ENCODE peak calls at places on chromosomes 2 and 18, in seven cellular contexts. O is uterus, C is fibroblast of pulmonary artery, Y is transverse colon, T is A549, N is astrocyte of the spinal cord, M is prostate gland. J is an unnamed sample.

GRCh38 chr2:99809259-99809900 is 319.6 kb upstream of the REV1 start:
- DNase-seq in T (no peak), O (no peak), C (no peak), Y (no peak), M (no peak), N (no peak), J (no peak)

GRCh38 chr18:31050635-31051034 is 8.1 kb upstream of the DSC3 start:
- DNase-seq in C (no peak), T (no peak), M (no peak), O (no peak), N (no peak), Y (no peak), J (no peak)

GRCh38 chr18:79588131-79588635 is 91.4 kb upstream of the CTDP1 start:
- DNase-seq in O (peak), Y (peak), T (no peak), M (no peak), C (no peak), N (no peak), J (no peak)

GRCh38 chr2:64992990-64993389 is 3.8 kb downstream of the SLC1A4 start:
- DNase-seq in T (no peak), O (no peak), M (no peak), C (no peak), Y (no peak), N (no peak), J (no peak)

GRCh38 chr2:69755862-69756467 is 14.0 kb downstream of the ANXA4 start:
- DNase-seq in N (peak), Y (peak), C (peak), M (peak), T (peak), O (no peak), J (no peak)

GRCh38 chr2:79219383-79219988 is 59.9 kb upstream of the REG3A start:
- DNase-seq in M (peak), C (peak), N (peak), T (peak), Y (peak), O (no peak), J (no peak)

GRCh38 chr2:54560146-54560881 is 104.2 kb downstream of the SPTBN1 start:
- DNase-seq in O (peak), N (peak), M (peak), T (peak), Y (peak), C (peak), J (peak)

GRCh38 chr18:48749768-48750167 is 201.0 kb downstream of the SMAD7 start:
- DNase-seq in T (no peak), O (peak), C (peak), M (no peak), N (peak), Y (no peak), J (no peak)

GRCh38 chr2:30254692-30255015 is 23.3 kb downstream of the LBH start:
- DNase-seq in M (no peak), O (no peak), N (no peak), T (no peak), C (no peak), Y (no peak), J (no peak)

GRCh38 chr2:70964596-70965386 is 13.6 kb upstream of the ANKRD53 start:
- DNase-seq in M (peak), O (peak), T (peak), N (peak), C (peak), Y (peak), J (peak)

DNA sequence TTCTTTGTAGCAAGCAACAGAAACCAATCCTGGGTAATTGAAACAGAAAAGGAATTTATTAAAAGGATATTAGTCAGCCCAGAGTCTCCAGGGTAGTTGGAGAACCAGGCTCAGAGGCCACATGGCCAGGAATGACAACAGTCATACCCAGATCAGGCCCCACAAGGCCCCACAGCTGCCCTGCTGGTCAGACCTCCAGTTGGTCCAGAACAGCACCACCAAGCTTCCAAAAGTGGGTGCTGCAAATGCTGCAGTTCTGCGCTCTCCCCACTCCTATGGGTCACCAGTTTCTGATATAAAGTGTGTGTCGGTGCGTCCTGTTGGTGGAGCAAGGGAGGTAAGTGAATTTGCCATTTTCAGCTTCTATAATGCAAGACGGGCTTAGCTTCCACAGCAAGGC is 29.9 kb downstream of the KLHL29 start:
- DNase-seq in C (no peak), Y (no peak), T (no peak), M (no peak), O (no peak), N (no peak), J (no peak)
- TF ChIP-seq CTCF in C (peak), Y (no peak), T (no peak), M (no peak), O (no peak), N (peak), J (peak)

DNA sequence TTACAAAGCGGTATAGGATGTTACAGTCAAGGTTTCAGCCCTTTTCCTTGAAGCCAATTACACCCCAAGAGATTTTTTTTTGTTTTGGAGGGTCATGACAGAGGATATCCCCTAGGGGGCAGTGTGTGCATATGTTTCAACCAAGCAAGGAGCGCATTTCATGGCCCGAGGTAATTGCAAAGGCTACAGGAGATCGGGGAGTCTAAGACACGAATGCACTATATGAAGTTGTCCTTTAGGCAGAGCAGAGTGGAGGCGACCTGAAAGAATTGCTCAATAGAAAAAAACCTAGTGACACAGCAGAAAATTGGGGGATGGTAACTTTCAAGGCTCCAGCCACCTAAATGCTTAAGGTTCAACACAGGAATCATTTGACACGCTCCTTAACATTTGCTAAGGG is 219.8 kb upstream of the PARD3B start:
- DNase-seq in O (peak), T (peak), M (peak), C (peak), Y (peak), N (peak), J (no peak)
- TF ChIP-seq CTCF in O (peak), T (peak), M (peak), C (peak), Y (peak), N (peak), J (peak)

DNA sequence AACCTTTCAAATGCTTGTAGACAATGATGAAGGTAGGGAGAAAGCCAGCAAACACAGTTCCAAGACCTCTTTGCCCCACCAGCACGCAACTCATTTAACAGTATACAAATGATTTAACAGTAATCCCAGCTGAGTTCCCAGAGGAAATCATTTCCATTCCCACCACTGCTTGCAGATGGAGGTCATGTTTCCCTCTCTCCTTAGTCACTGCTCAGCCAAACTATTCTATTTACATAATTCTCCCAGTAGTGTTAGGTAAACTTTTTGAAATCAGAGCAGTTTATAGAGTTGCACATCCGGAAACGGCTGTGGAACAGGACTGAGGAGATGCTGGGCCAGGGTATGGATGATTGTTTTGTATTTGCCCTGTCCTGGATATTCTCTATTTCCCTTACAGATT is 328.5 kb downstream of the FIGN start:
- DNase-seq in N (peak), Y (no peak), O (no peak), C (no peak), M (peak), T (no peak), J (no peak)
- TF ChIP-seq CTCF in N (no peak), Y (no peak), O (no peak), C (no peak), M (no peak), T (no peak), J (no peak)

GRCh38 chr2:49687873-49688272 is 533.6 kb upstream of the FSHR start:
- DNase-seq in O (no peak), M (no peak), Y (no peak), C (peak), T (no peak), N (peak), J (no peak)
- TF ChIP-seq CTCF in O (no peak), M (peak), Y (peak), C (peak), T (peak), N (no peak), J (peak)

GRCh38 chr2:130353291-130354134 is 2.3 kb upstream of the PTPN18 start:
- DNase-seq in N (no peak), Y (no peak), O (no peak), C (no peak), T (no peak), M (no peak), J (no peak)
- TF ChIP-seq CTCF in N (no peak), Y (no peak), O (no peak), C (no peak), T (no peak), M (no peak), J (no peak)

DNA sequence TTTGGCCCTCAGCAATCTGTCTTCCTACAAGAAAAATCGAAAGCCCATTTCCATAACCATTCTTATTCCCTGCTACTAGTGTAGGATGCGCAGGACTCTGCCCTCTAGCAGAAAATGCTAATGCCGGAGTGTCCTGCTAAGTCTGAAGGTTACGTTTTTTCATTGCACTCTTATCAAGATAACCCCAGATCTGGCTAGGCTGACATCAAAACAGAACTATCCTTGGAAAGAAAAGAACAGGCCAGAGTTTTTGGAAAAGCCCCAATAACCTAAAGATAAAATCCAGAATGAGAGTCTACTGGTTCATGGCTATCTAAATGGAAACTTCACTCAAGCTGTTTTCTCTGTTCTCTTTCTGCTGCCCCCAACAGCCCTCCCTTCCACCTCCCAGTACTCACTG is 933 bp downstream of the RNF152 start:
- DNase-seq in T (no peak), C (no peak), Y (no peak), N (no peak), M (no peak), O (no peak), J (no peak)
- TF ChIP-seq CTCF in T (no peak), C (no peak), Y (no peak), N (no peak), M (no peak), O (no peak), J (no peak)

GRCh38 chr2:37575780-37576179 is 95.7 kb downstream of the CDC42EP3 start:
- DNase-seq in T (no peak), C (no peak), N (no peak), O (no peak), Y (no peak), M (no peak), J (no peak)
- TF ChIP-seq CTCF in T (no peak), C (peak), N (no peak), O (no peak), Y (no peak), M (no peak), J (no peak)

GRCh38 chr2:215553946-215554345 is 118.1 kb upstream of the FN1 start:
- DNase-seq in C (no peak), Y (no peak), N (no peak), M (no peak), O (no peak), T (no peak), J (no peak)
- TF ChIP-seq CTCF in C (peak), Y (no peak), N (peak), M (no peak), O (no peak), T (no peak), J (peak)

DNA sequence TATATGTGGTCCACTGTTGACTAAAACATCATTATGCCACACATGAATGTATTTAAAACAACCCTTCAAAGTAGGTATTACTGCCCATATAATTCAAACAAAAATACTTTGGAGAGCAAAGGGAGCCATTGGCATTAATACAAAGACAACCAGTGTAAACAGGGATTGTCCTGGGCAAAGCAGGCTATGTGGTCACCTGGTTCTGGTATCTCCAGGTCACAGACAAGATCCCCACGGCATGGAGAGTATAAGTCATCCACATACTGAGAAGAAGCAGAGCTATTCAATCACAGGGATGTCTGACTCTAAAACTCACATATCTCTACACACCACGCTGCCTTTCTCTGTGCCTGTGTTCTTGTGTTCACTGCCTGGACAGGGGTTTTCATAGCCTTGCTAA is 81.4 kb upstream of the BZW1 start:
- DNase-seq in T (no peak), Y (no peak), M (no peak), O (no peak), C (no peak), N (no peak), J (no peak)
- TF ChIP-seq CTCF in T (no peak), Y (no peak), M (no peak), O (no peak), C (no peak), N (no peak), J (no peak)

GRCh38 chr18:5317186-5317585 is 21.7 kb upstream of the ZBTB14 start:
- DNase-seq in M (no peak), T (no peak), N (no peak), O (no peak), C (peak), Y (no peak), J (no peak)

GRCh38 chr18:5309888-5310470 is 14.5 kb upstream of the ZBTB14 start:
- DNase-seq in Y (no peak), M (no peak), T (no peak), O (no peak), N (no peak), C (no peak), J (peak)

GRCh38 chr18:5311273-5312009 is 15.9 kb upstream of the ZBTB14 start:
- DNase-seq in N (no peak), O (no peak), M (no peak), Y (no peak), C (no peak), T (no peak), J (no peak)

DNA sequence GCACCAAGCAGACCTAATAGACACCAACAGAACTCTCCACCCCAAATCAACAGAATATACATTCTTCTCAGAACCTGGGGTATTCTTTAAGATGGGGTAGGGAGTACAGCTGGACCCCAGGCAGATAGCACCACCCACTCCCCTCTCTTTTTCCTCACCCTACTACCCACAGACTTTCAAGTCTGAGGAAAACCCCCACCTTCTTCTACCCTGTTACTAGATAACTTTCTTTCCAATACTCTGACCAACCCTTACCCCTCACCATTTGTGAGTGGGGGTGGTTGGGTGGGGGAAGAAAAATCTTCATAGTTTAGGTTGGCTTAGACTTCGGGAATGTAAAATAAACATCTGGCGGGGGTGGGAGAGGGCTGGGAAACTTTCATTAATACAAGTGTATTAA is 20.3 kb upstream of the ZBTB14 start:
- DNase-seq in N (no peak), T (no peak), M (no peak), O (no peak), C (no peak), Y (no peak), J (no peak)
- TF ChIP-seq CTCF in N (no peak), T (no peak), M (no peak), O (no peak), C (no peak), Y (no peak), J (no peak)

J was measured in GM06990.